ENCODE peak calls at places on chromosomes 4 and X, in ten cellular contexts. A is stimulated activated CD4-positive, alpha-beta T cell treated with anti-CD3 and anti-CD28 coated beads, Interleukin-1b, Interleukin-23, amount 100 ng/mL, for 4 hours; R is fibroblast of the conjunctiva; G is Jurkat, Clone E6-1; Y is NCI-H1694 treated with DMSO at 0.1 percent for 48 hours; T is GM04503; K is AG09309; C is PC-9; L is head of caudate nucleus; N is naive B cell. X is an unnamed sample.

GRCh38 chr4:118076958-118077766 is 42.9 kb downstream of the NDST3 start:
- DNase-seq in A (no peak), R (peak; percentile 10), G (peak; percentile 46), Y (no peak), T (no peak), K (no peak), C (no peak), L (no peak), N (no peak), X (peak; percentile 48)

GRCh38 chr4:86972997-86973396 is 38.2 kb downstream of the AFF1 start:
- DNase-seq in A (no peak), R (no peak), G (peak; percentile 57), Y (no peak), T (no peak), K (no peak), C (peak; percentile 66), L (no peak), N (no peak), X (peak; percentile 30)

GRCh38 chrX:1239681-1240142 is 27.3 kb upstream of the CRLF2 start:
- DNase-seq in A (no peak), R (no peak), G (no peak), Y (no peak), T (no peak), K (no peak), C (no peak), L (peak; percentile 19), N (peak; percentile 90), X (no peak)

GRCh38 chr4:4852591-4853362 is 6.7 kb upstream of the MSX1 start:
- DNase-seq in A (peak; percentile 18), R (no peak), G (no peak), Y (no peak), T (peak; percentile 42), K (peak; percentile 46), C (no peak), L (peak; percentile 70), N (no peak), X (no peak)

GRCh38 chr4:16864199-16864598 is 34.2 kb downstream of the LDB2 start:
- DNase-seq in A (no peak), R (no peak), G (no peak), Y (no peak), T (no peak), K (no peak), C (no peak), L (no peak), N (no peak), X (no peak)

GRCh38 chr4:98204236-98204553 is 57.0 kb upstream of the RAP1GDS1 start:
- DNase-seq in A (no peak), R (no peak), G (no peak), Y (no peak), T (no peak), K (no peak), C (no peak), L (no peak), N (peak; percentile 27), X (no peak)

GRCh38 chr4:182062936-182063335 is 180.3 kb upstream of the TENM3 start:
- DNase-seq in A (no peak), R (peak; percentile 35), G (no peak), Y (no peak), T (peak; percentile 46), K (peak; percentile 37), C (peak; percentile 37), L (no peak), N (no peak), X (no peak)

GRCh38 chr4:48985976-48986653 is at the start of gene CWH43:
- DNase-seq in A (no peak), R (no peak), G (no peak), Y (no peak), T (no peak), K (no peak), C (no peak), L (no peak), N (no peak), X (no peak)

GRCh38 chr4:53273726-53274125 is 92.1 kb downstream of the SCFD2 start:
- DNase-seq in A (no peak), R (no peak), G (no peak), Y (no peak), T (peak; percentile 16), K (peak; percentile 8), C (no peak), L (no peak), N (no peak), X (no peak)

GRCh38 chr4:3481113-3481531 is 18.0 kb downstream of the DOK7 start:
- DNase-seq in A (no peak), R (no peak), G (no peak), Y (no peak), T (no peak), K (no peak), C (no peak), L (no peak), N (no peak), X (no peak)

GRCh38 chrX:40132751-40133150 is 35.0 kb upstream of the BCOR start:
- DNase-seq in A (no peak), R (peak; percentile 44), G (no peak), Y (no peak), T (no peak), K (no peak), C (peak; percentile 64), L (no peak), N (no peak), X (no peak)

GRCh38 chr4:186808635-186809018 is 85.0 kb upstream of the FAT1 start:
- DNase-seq in A (no peak), R (peak; percentile 21), G (no peak), Y (no peak), T (no peak), K (peak; percentile 78), C (no peak), L (no peak), N (no peak), X (no peak)

GRCh38 chr4:76943129-76943620 is 6.4 kb upstream of the SEPTIN11 start:
- DNase-seq in A (no peak), R (no peak), G (no peak), Y (no peak), T (no peak), K (no peak), C (no peak), L (no peak), N (no peak), X (no peak)

GRCh38 chr4:180394307-180394706 is 1848.9 kb upstream of the TENM3 start:
- DNase-seq in A (no peak), R (no peak), G (peak; percentile 56), Y (no peak), T (no peak), K (no peak), C (no peak), L (no peak), N (no peak), X (no peak)

GRCh38 chr4:176638992-176639391 is 153.7 kb downstream of the VEGFC start:
- DNase-seq in A (no peak), R (no peak), G (no peak), Y (no peak), T (no peak), K (no peak), C (no peak), L (no peak), N (no peak), X (no peak)

GRCh38 chrX:136147320-136147901 is at the start of gene FHL1:
- DNase-seq in A (peak; percentile 42), R (no peak), G (no peak), Y (peak; percentile 14), T (no peak), K (no peak), C (no peak), L (peak; percentile 38), N (peak; percentile 31), X (no peak)

GRCh38 chrX:9494806-9495205 is 29.9 kb downstream of the TBL1X start:
- DNase-seq in A (no peak), R (no peak), G (no peak), Y (no peak), T (peak; percentile 30), K (peak; percentile 52), C (no peak), L (no peak), N (no peak), X (no peak)

GRCh38 chr4:150268444-150268843 is 190.2 kb downstream of the DCLK2 start:
- DNase-seq in A (no peak), R (peak; percentile 13), G (no peak), Y (no peak), T (no peak), K (no peak), C (no peak), L (no peak), N (no peak), X (no peak)

GRCh38 chrX:14902536-14902935 is 29.3 kb downstream of the MOSPD2 start:
- DNase-seq in A (no peak), R (no peak), G (no peak), Y (no peak), T (no peak), K (no peak), C (no peak), L (peak; percentile 11), N (no peak), X (no peak)

GRCh38 chrX:112643721-112644120 is 36.0 kb downstream of the LHFPL1 start:
- DNase-seq in A (no peak), R (no peak), G (no peak), Y (no peak), T (no peak), K (no peak), C (no peak), L (no peak), N (no peak), X (no peak)

GRCh38 chr4:7828926-7829325 is 110.7 kb downstream of the AFAP1 start:
- DNase-seq in A (no peak), R (peak; percentile 53), G (no peak), Y (no peak), T (peak; percentile 52), K (peak; percentile 77), C (no peak), L (no peak), N (no peak), X (no peak)

X was measured in Caco-2.